ENCODE peak calls at places on chromosomes 4 and X, in eight cellular contexts. Q, H, P, O, R, A, K and L are unnamed samples.

GRCh38 chr4:29153642-29154041 is 1566.5 kb upstream of the PCDH7 start:
- DNase-seq in Q (no peak), H (no peak), P (no peak), O (no peak), R (no peak), A (no peak), K (no peak), L (no peak)

GRCh38 chrX:68746988-68747387 is 81.8 kb upstream of the EFNB1 start:
- DNase-seq in Q (no peak), H (no peak), P (no peak), O (no peak), R (no peak), A (no peak), K (peak), L (no peak)

GRCh38 chr4:181650033-181650825 is 593.0 kb upstream of the TENM3 start:
- DNase-seq in Q (no peak), H (no peak), P (no peak), O (no peak), R (no peak), A (no peak), K (no peak), L (no peak)

GRCh38 chrX:2391869-2392606 is 108.7 kb downstream of the DHRSX start:
- DNase-seq in Q (peak), H (peak), P (no peak), O (no peak), R (no peak), A (no peak), K (no peak), L (no peak)

GRCh38 chr4:44256414-44256813 is 192.2 kb downstream of the KCTD8 start:
- DNase-seq in Q (no peak), H (no peak), P (no peak), O (no peak), R (no peak), A (no peak), K (no peak), L (no peak)

GRCh38 chr4:40672528-40673522 is 43.2 kb upstream of the RBM47 start:
- DNase-seq in Q (peak), H (no peak), P (no peak), O (no peak), R (peak), A (peak), K (no peak), L (peak)

GRCh38 chr4:186643501-186644315 is 79.9 kb downstream of the FAT1 start:
- DNase-seq in Q (no peak), H (no peak), P (no peak), O (no peak), R (no peak), A (no peak), K (no peak), L (peak)

GRCh38 chr4:681736-682451 is 7.1 kb downstream of the SLC49A3 start:
- DNase-seq in Q (no peak), H (peak), P (peak), O (peak), R (no peak), A (no peak), K (peak), L (peak)

GRCh38 chrX:47482065-47482511 is 934 bp downstream of the ZNF41 start:
- DNase-seq in Q (no peak), H (no peak), P (no peak), O (no peak), R (no peak), A (no peak), K (no peak), L (no peak)

GRCh38 chr4:89001647-89002518 is 55.1 kb downstream of the FAM13A start:
- DNase-seq in Q (no peak), H (no peak), P (no peak), O (no peak), R (no peak), A (peak), K (no peak), L (no peak)

GRCh38 chr4:70183168-70183939 is 12.2 kb upstream of the ODAM start:
- DNase-seq in Q (peak), H (no peak), P (no peak), O (peak), R (no peak), A (peak), K (no peak), L (peak)

GRCh38 chrX:46803140-46803539 is 33.7 kb upstream of the RP2 start:
- DNase-seq in Q (no peak), H (no peak), P (no peak), O (no peak), R (no peak), A (no peak), K (no peak), L (peak)

GRCh38 chr4:30714408-30715031 is 5.6 kb upstream of the PCDH7 start:
- DNase-seq in Q (peak), H (no peak), P (no peak), O (peak), R (no peak), A (peak), K (no peak), L (peak)

GRCh38 chr4:169014581-169014980 is 4.5 kb upstream of the CBR4 start:
- DNase-seq in Q (no peak), H (no peak), P (no peak), O (no peak), R (no peak), A (no peak), K (no peak), L (no peak)

GRCh38 chrX:50988649-50989048 is 78.1 kb downstream of the BMP15 start:
- DNase-seq in Q (no peak), H (no peak), P (no peak), O (no peak), R (no peak), A (peak), K (no peak), L (peak)

GRCh38 chrX:37666516-37666915 is 19.1 kb upstream of the XK start:
- DNase-seq in Q (no peak), H (no peak), P (no peak), O (no peak), R (no peak), A (no peak), K (no peak), L (no peak)

GRCh38 chr4:88077911-88078310 is 70.5 kb downstream of the PKD2 start:
- DNase-seq in Q (no peak), H (no peak), P (no peak), O (no peak), R (no peak), A (no peak), K (no peak), L (no peak)

GRCh38 chrX:26851981-26852380 is 611.2 kb downstream of the PPP4R3C start:
- DNase-seq in Q (peak), H (no peak), P (no peak), O (no peak), R (no peak), A (no peak), K (no peak), L (no peak)

GRCh38 chr4:159006202-159006601 is 96.7 kb upstream of the RAPGEF2 start:
- DNase-seq in Q (peak), H (no peak), P (no peak), O (peak), R (no peak), A (no peak), K (no peak), L (no peak)

GRCh38 chr4:31362756-31363155 is 642.6 kb downstream of the PCDH7 start:
- DNase-seq in Q (no peak), H (no peak), P (no peak), O (no peak), R (no peak), A (no peak), K (no peak), L (no peak)

GRCh38 chr4:7342581-7343352 is 92.0 kb downstream of the PSAPL1 start:
- DNase-seq in Q (no peak), H (no peak), P (no peak), O (no peak), R (no peak), A (no peak), K (peak), L (no peak)

GRCh38 chrX:45824471-45824870 is 623.8 kb upstream of the DIPK2B start:
- DNase-seq in Q (peak), H (no peak), P (no peak), O (no peak), R (no peak), A (peak), K (no peak), L (peak)

GRCh38 chr4:108144451-108144850 is 24.3 kb downstream of the LEF1 start:
- DNase-seq in Q (no peak), H (no peak), P (no peak), O (no peak), R (no peak), A (no peak), K (no peak), L (peak)

GRCh38 chr4:53380221-53380620 is 2.8 kb downstream of the FIP1L1 start:
- DNase-seq in Q (no peak), H (no peak), P (no peak), O (no peak), R (no peak), A (no peak), K (no peak), L (no peak)

GRCh38 chr4:88043586-88044340 is 36.3 kb downstream of the PKD2 start:
- DNase-seq in Q (no peak), H (no peak), P (no peak), O (no peak), R (no peak), A (no peak), K (no peak), L (no peak)

GRCh38 chrX:1400731-1401471 is 9.0 kb upstream of the SLC25A6 start:
- DNase-seq in Q (peak), H (no peak), P (no peak), O (no peak), R (no peak), A (no peak), K (peak), L (no peak)

GRCh38 chr4:3074846-3075651 is 568 bp downstream of the HTT start:
- DNase-seq in Q (peak), H (no peak), P (peak), O (peak), R (no peak), A (peak), K (no peak), L (peak)
- TF ChIP-seq POLR2A in Q (no peak), H (peak), P (peak), O (peak), R (peak), A (no peak), K (no peak), L (no peak)

DNA sequence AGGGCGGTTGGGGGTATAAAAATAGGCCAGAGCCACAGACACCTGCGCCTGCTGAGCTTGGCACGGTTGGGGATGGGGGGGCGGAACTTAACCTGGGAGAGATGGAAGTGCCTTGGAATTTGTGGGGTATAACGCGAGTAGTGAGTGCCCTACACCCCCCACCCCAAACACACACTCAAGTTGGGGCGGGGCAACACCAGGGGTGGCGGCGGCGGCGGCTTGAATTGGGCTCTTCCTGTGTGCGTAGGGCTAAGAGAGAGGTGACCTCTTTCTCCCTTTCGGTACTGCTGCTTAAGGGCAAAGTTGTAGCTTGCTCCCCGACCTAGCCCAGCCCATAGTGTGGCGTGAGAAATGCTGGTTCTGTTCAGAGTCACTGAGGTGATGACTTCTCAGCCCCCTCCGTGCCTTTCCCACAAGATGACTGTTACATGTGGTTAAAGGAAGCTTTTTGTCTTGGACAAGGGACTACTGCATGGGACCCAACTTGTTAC is 839 bp downstream of the STK26 start:
- DNase-seq in Q (no peak), H (no peak), P (peak), O (no peak), R (peak), A (peak), K (peak), L (peak)
- TF ChIP-seq POLR2A in Q (no peak), H (no peak), P (no peak), O (no peak), R (peak), A (no peak), K (no peak), L (no peak)

GRCh38 chrX:151776936-151777335 is 42.4 kb downstream of the CNGA2 start:
- DNase-seq in Q (no peak), H (no peak), P (no peak), O (no peak), R (no peak), A (no peak), K (no peak), L (no peak)

GRCh38 chrX:151773434-151773833 is 38.9 kb downstream of the CNGA2 start:
- DNase-seq in Q (no peak), H (no peak), P (no peak), O (no peak), R (no peak), A (no peak), K (no peak), L (no peak)

GRCh38 chrX:151776113-151776790 is 41.7 kb downstream of the CNGA2 start:
- DNase-seq in Q (no peak), H (no peak), P (no peak), O (no peak), R (no peak), A (no peak), K (no peak), L (no peak)

GRCh38 chrX:151771726-151772125 is 37.2 kb downstream of the CNGA2 start:
- DNase-seq in Q (no peak), H (no peak), P (no peak), O (no peak), R (no peak), A (no peak), K (no peak), L (no peak)
- TF ChIP-seq POLR2A in Q (no peak), H (no peak), P (no peak), O (no peak), R (no peak), A (no peak), K (no peak), L (no peak)

GRCh38 chr4:176592976-176593375 is 199.7 kb downstream of the VEGFC start:
- DNase-seq in Q (no peak), H (no peak), P (no peak), O (no peak), R (no peak), A (no peak), K (no peak), L (no peak)
- TF ChIP-seq POLR2A in Q (no peak), H (no peak), P (no peak), O (no peak), R (no peak), A (no peak), K (no peak), L (no peak)

DNA sequence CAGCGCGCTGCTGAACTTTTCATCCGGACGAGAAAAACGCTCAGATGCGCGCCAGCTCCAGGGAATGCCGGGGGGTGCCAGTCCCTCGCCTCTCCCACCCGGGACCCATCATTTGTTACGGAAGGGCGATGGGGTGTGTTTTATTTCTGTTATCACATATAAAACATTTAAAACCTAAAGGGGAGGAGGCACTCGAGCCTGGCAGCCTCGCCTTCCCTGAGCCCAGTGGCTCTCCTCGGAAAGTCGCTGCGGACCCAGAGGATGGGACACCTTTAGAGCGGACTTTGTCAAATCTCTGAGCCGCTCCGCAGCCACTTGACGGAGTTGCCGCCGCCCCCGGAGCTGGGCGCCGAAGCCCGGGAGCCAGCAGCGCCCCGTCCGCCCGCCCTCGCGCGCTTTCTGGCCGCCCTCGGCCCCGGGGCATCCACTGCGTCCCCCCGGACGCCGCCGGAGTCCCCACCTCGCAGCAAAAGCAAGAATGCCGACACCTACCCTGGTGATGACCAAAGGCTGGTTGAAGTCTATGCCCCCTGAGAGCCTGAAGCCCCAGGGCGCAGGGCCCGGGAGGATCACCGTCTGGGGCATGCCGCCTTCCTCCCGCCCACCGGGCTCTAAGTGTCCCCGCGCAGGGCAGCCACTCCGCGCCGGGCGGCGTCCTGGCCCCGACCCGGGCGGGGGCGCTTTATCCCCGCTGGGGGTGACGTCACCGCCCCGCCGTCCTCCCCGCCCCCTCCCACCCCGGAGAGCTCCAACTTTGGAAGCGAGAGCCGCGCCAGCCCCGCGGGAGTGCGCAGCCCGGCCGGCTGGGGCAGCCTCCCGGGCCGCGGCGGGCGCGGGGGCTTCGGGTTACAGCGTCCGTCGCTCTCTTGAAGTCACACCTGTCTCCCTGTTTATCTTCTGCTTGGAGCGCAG is at the start of gene PDLIM3:
- DNase-seq in Q (peak), H (no peak), P (no peak), O (peak), R (peak), A (peak), K (peak), L (no peak)
- TF ChIP-seq POLR2A in Q (peak), H (peak), P (peak), O (peak), R (no peak), A (peak), K (no peak), L (no peak)